ENCODE peak calls at places on chromosomes 2 and 18, in six cellular contexts. M is activated T-helper 9 cell treated with anti-CD3 and anti-CD28 coated beads, Interleukin-2, amount 50 U/mL, for 16 hours; H is choroid plexus epithelial cell; W is GDM1; Q is HT1080; T is tibial nerve. O is an unnamed sample.

GRCh38 chr2:28449489-28450395 is 46.1 kb upstream of the PLB1 start:
- DNase-seq in M (peak), W (no peak), H (peak), Q (peak), T (no peak), O (peak)

GRCh38 chr2:107380912-107381311 is 445.8 kb upstream of the RGPD4 start:
- DNase-seq in W (no peak), T (no peak), H (no peak), Q (no peak), M (no peak), O (no peak)

GRCh38 chr2:187982668-187983067 is 309.0 kb upstream of the GULP1 start:
- DNase-seq in T (no peak), M (no peak), Q (peak), H (peak), W (no peak), O (peak)

GRCh38 chr2:207463996-207464395 is 65.8 kb upstream of the CREB1 start:
- DNase-seq in T (no peak), H (no peak), W (no peak), M (no peak), Q (no peak), O (no peak)

GRCh38 chr18:50183556-50183955 is 11.4 kb downstream of the MYO5B start:
- DNase-seq in M (no peak), Q (peak), W (no peak), T (no peak), H (peak), O (peak)

GRCh38 chr2:192030289-192030688 is 164.4 kb downstream of the TMEFF2 start:
- DNase-seq in M (no peak), Q (no peak), T (no peak), W (no peak), H (peak), O (no peak)

GRCh38 chr18:55735969-55736368 is 148.0 kb upstream of the TCF4 start:
- DNase-seq in W (no peak), M (no peak), T (no peak), Q (no peak), H (no peak), O (no peak)

GRCh38 chr2:6977095-6977777 is 60.0 kb downstream of the RNF144A start:
- DNase-seq in Q (no peak), H (no peak), M (no peak), T (no peak), W (no peak), O (no peak)

GRCh38 chr18:41320090-41320489 is 634.9 kb upstream of the PIK3C3 start:
- DNase-seq in T (no peak), Q (no peak), H (no peak), M (no peak), W (no peak), O (no peak)

GRCh38 chr2:47727956-47728355 is 55.0 kb upstream of the MSH6 start:
- DNase-seq in W (no peak), H (no peak), T (no peak), M (no peak), Q (no peak), O (no peak)

GRCh38 chr2:232974431-232974830 is 38.6 kb downstream of the NGEF start:
- DNase-seq in T (no peak), H (no peak), M (no peak), Q (no peak), W (no peak), O (no peak)

GRCh38 chr2:72991980-72992733 is 74.8 kb downstream of the EMX1 start:
- DNase-seq in T (no peak), W (no peak), Q (no peak), M (no peak), H (no peak), O (no peak)

GRCh38 chr2:71930073-71930681 is 217.5 kb downstream of the CYP26B1 start:
- DNase-seq in W (no peak), Q (no peak), H (no peak), M (no peak), T (no peak), O (no peak)

GRCh38 chr2:115739574-115739973 is 1297.1 kb downstream of the DPP10 start:
- DNase-seq in Q (peak), T (no peak), H (no peak), W (no peak), M (no peak), O (peak)

GRCh38 chr2:64696631-64697030 is 42.9 kb upstream of the SERTAD2 start:
- DNase-seq in Q (no peak), M (no peak), W (no peak), H (no peak), T (no peak), O (peak)

GRCh38 chr2:233489666-233490065 is 76.9 kb downstream of the USP40 start:
- DNase-seq in M (no peak), T (no peak), W (no peak), H (peak), Q (no peak), O (peak)

GRCh38 chr2:187719510-187719909 is 165.3 kb upstream of the TFPI start:
- DNase-seq in W (no peak), Q (no peak), M (no peak), T (no peak), H (no peak), O (no peak)

GRCh38 chr2:231780123-231780908 is 766 bp downstream of the PDE6D start:
- DNase-seq in Q (no peak), M (no peak), T (no peak), H (peak), W (no peak), O (peak)

GRCh38 chr2:224908820-224909219 is 133.4 kb downstream of the DOCK10 start:
- DNase-seq in Q (no peak), T (no peak), H (no peak), M (no peak), W (no peak), O (no peak)